ENCODE peak calls at places on chromosomes 1 and 21, in seven cellular contexts. One of them, this sample, is unnamed.

GRCh38 chr21:45140346-45140940 is 66.1 kb downstream of the ADARB1 start:
- DNase-seq in NAMALWA: peak; percentile 88
- DNase-seq in choroid plexus epithelial cell: peak; percentile 98
- DNase-seq in neural progenitor cell: peak; percentile 94
- DNase-seq in ecto neural progenitor cell: peak; percentile 89
- DNase-seq in GM23338: peak; percentile 94
- DNase-seq in H54: peak; percentile 90
- DNase-seq in this sample: peak; percentile 52

GRCh38 chr1:147641695-147642592 is 28.4 kb downstream of the ACP6 start:
- DNase-seq in choroid plexus epithelial cell: peak; percentile 72
- DNase-seq in GM23338: peak; percentile 88
- DNase-seq in ecto neural progenitor cell: no peak
- DNase-seq in neural progenitor cell: peak; percentile 67
- DNase-seq in NAMALWA: peak; percentile 83
- DNase-seq in H54: peak; percentile 41
- DNase-seq in this sample: no peak

GRCh38 chr1:85850238-85850637 is 142.0 kb upstream of the ZNHIT6 start:
- DNase-seq in choroid plexus epithelial cell: peak; percentile 96
- DNase-seq in ecto neural progenitor cell: no peak
- DNase-seq in GM23338: peak; percentile 6
- DNase-seq in NAMALWA: no peak
- DNase-seq in neural progenitor cell: no peak
- DNase-seq in H54: peak; percentile 8
- DNase-seq in this sample: no peak

GRCh38 chr1:29586991-29587745 is 350.8 kb downstream of the PTPRU start:
- DNase-seq in H54: no peak
- DNase-seq in NAMALWA: no peak
- DNase-seq in choroid plexus epithelial cell: no peak
- DNase-seq in neural progenitor cell: no peak
- DNase-seq in ecto neural progenitor cell: no peak
- DNase-seq in GM23338: no peak
- DNase-seq in this sample: no peak

GRCh38 chr1:234554478-234555311 is 55.3 kb downstream of the IRF2BP2 start:
- DNase-seq in GM23338: no peak
- DNase-seq in H54: no peak
- DNase-seq in neural progenitor cell: no peak
- DNase-seq in ecto neural progenitor cell: no peak
- DNase-seq in NAMALWA: no peak
- DNase-seq in choroid plexus epithelial cell: no peak
- DNase-seq in this sample: no peak

GRCh38 chr1:226654046-226654445 is 85.0 kb downstream of the ITPKB start:
- DNase-seq in GM23338: peak; percentile 92
- DNase-seq in choroid plexus epithelial cell: peak; percentile 80
- DNase-seq in ecto neural progenitor cell: no peak
- DNase-seq in neural progenitor cell: peak; percentile 77
- DNase-seq in H54: no peak
- DNase-seq in NAMALWA: peak; percentile 45
- DNase-seq in this sample: no peak

GRCh38 chr1:89259283-89259971 is 13.2 kb downstream of the GBP5 start:
- DNase-seq in choroid plexus epithelial cell: no peak
- DNase-seq in GM23338: no peak
- DNase-seq in ecto neural progenitor cell: no peak
- DNase-seq in H54: no peak
- DNase-seq in neural progenitor cell: no peak
- DNase-seq in NAMALWA: no peak
- DNase-seq in this sample: no peak

GRCh38 chr1:112502827-112503226 is 5.9 kb upstream of the WNT2B start:
- DNase-seq in H54: no peak
- DNase-seq in NAMALWA: no peak
- DNase-seq in choroid plexus epithelial cell: peak; percentile 56
- DNase-seq in GM23338: no peak
- DNase-seq in neural progenitor cell: peak; percentile 72
- DNase-seq in ecto neural progenitor cell: no peak
- DNase-seq in this sample: no peak

GRCh38 chr21:25934771-25935224 is 200.0 kb downstream of the GABPA start:
- DNase-seq in GM23338: no peak
- DNase-seq in NAMALWA: no peak
- DNase-seq in H54: peak; percentile 78
- DNase-seq in choroid plexus epithelial cell: peak; percentile 96
- DNase-seq in ecto neural progenitor cell: no peak
- DNase-seq in neural progenitor cell: no peak
- DNase-seq in this sample: no peak

GRCh38 chr1:17419626-17420328 is 19.7 kb downstream of the RCC2 start:
- DNase-seq in choroid plexus epithelial cell: peak; percentile 56
- DNase-seq in ecto neural progenitor cell: peak; percentile 83
- DNase-seq in NAMALWA: peak; percentile 58
- DNase-seq in GM23338: peak; percentile 93
- DNase-seq in neural progenitor cell: peak; percentile 82
- DNase-seq in H54: no peak
- DNase-seq in this sample: peak; percentile 25

GRCh38 chr1:241269116-241269515 is 87.9 kb downstream of the RGS7 start:
- DNase-seq in GM23338: peak; percentile 57
- DNase-seq in neural progenitor cell: peak; percentile 22
- DNase-seq in H54: no peak
- DNase-seq in choroid plexus epithelial cell: no peak
- DNase-seq in ecto neural progenitor cell: no peak
- DNase-seq in NAMALWA: peak; percentile 13
- DNase-seq in this sample: no peak

GRCh38 chr1:54681396-54681795 is 34.3 kb upstream of the TTC4 start:
- DNase-seq in choroid plexus epithelial cell: peak; percentile 33
- DNase-seq in GM23338: peak; percentile 70
- DNase-seq in neural progenitor cell: peak; percentile 31
- DNase-seq in ecto neural progenitor cell: no peak
- DNase-seq in H54: no peak
- DNase-seq in NAMALWA: peak; percentile 48
- DNase-seq in this sample: no peak

GRCh38 chr1:77316006-77316405 is 34.2 kb downstream of the AK5 start:
- DNase-seq in ecto neural progenitor cell: no peak
- DNase-seq in choroid plexus epithelial cell: peak; percentile 10
- DNase-seq in NAMALWA: no peak
- DNase-seq in H54: no peak
- DNase-seq in GM23338: peak; percentile 27
- DNase-seq in neural progenitor cell: no peak
- DNase-seq in this sample: no peak

GRCh38 chr1:110123224-110123623 is 11.0 kb downstream of the UBL4B start:
- DNase-seq in H54: no peak
- DNase-seq in ecto neural progenitor cell: no peak
- DNase-seq in NAMALWA: no peak
- DNase-seq in GM23338: no peak
- DNase-seq in neural progenitor cell: no peak
- DNase-seq in choroid plexus epithelial cell: no peak
- DNase-seq in this sample: no peak

GRCh38 chr1:6473974-6474814 is 8.2 kb upstream of the TNFRSF25 start:
- DNase-seq in choroid plexus epithelial cell: no peak
- DNase-seq in neural progenitor cell: no peak
- DNase-seq in ecto neural progenitor cell: no peak
- DNase-seq in GM23338: no peak
- DNase-seq in NAMALWA: no peak
- DNase-seq in H54: no peak
- DNase-seq in this sample: no peak

GRCh38 chr1:87131809-87132663 is 196.6 kb upstream of the LMO4 start:
- DNase-seq in GM23338: peak; percentile 86
- DNase-seq in neural progenitor cell: peak; percentile 86
- DNase-seq in choroid plexus epithelial cell: peak; percentile 84
- DNase-seq in ecto neural progenitor cell: peak; percentile 89
- DNase-seq in H54: peak; percentile 82
- DNase-seq in NAMALWA: peak; percentile 80
- DNase-seq in this sample: peak; percentile 70

GRCh38 chr1:208967334-208967733 is 616.2 kb upstream of the CAMK1G start:
- DNase-seq in NAMALWA: no peak
- DNase-seq in H54: no peak
- DNase-seq in ecto neural progenitor cell: no peak
- DNase-seq in neural progenitor cell: no peak
- DNase-seq in GM23338: no peak
- DNase-seq in choroid plexus epithelial cell: no peak
- DNase-seq in this sample: no peak

GRCh38 chr1:72000809-72001208 is 281.5 kb downstream of the NEGR1 start:
- DNase-seq in ecto neural progenitor cell: no peak
- DNase-seq in NAMALWA: no peak
- DNase-seq in H54: no peak
- DNase-seq in choroid plexus epithelial cell: no peak
- DNase-seq in neural progenitor cell: peak; percentile 19
- DNase-seq in GM23338: peak; percentile 52
- DNase-seq in this sample: no peak

GRCh38 chr1:114585221-114585620 is 3.8 kb upstream of the BCAS2 start:
- DNase-seq in neural progenitor cell: no peak
- DNase-seq in H54: no peak
- DNase-seq in NAMALWA: no peak
- DNase-seq in ecto neural progenitor cell: no peak
- DNase-seq in GM23338: no peak
- DNase-seq in choroid plexus epithelial cell: peak; percentile 13
- DNase-seq in this sample: no peak

GRCh38 chr1:101112051-101112770 is 86.6 kb upstream of the DPH5 start:
- DNase-seq in NAMALWA: peak; percentile 73
- DNase-seq in ecto neural progenitor cell: no peak
- DNase-seq in H54: no peak
- DNase-seq in neural progenitor cell: peak; percentile 3
- DNase-seq in GM23338: no peak
- DNase-seq in choroid plexus epithelial cell: no peak
- DNase-seq in this sample: no peak

GRCh38 chr1:68973459-68974244 is 476.8 kb upstream of the DEPDC1 start:
- DNase-seq in choroid plexus epithelial cell: peak; percentile 14
- DNase-seq in ecto neural progenitor cell: no peak
- DNase-seq in H54: peak; percentile 7
- DNase-seq in NAMALWA: no peak
- DNase-seq in GM23338: no peak
- DNase-seq in neural progenitor cell: no peak
- DNase-seq in this sample: no peak

GRCh38 chr1:240351690-240352089 is 260.0 kb downstream of the FMN2 start:
- DNase-seq in GM23338: no peak
- DNase-seq in H54: no peak
- DNase-seq in NAMALWA: no peak
- DNase-seq in choroid plexus epithelial cell: no peak
- DNase-seq in neural progenitor cell: no peak
- DNase-seq in ecto neural progenitor cell: no peak
- DNase-seq in this sample: no peak

GRCh38 chr1:84847253-84848247 is 45.5 kb downstream of the LPAR3 start:
- DNase-seq in GM23338: no peak
- DNase-seq in choroid plexus epithelial cell: peak; percentile 98
- DNase-seq in ecto neural progenitor cell: no peak
- DNase-seq in NAMALWA: no peak
- DNase-seq in H54: peak; percentile 64
- DNase-seq in neural progenitor cell: no peak
- DNase-seq in this sample: no peak

GRCh38 chr1:172758242-172758641 is 99.3 kb downstream of the FASLG start:
- DNase-seq in neural progenitor cell: no peak
- DNase-seq in GM23338: no peak
- DNase-seq in ecto neural progenitor cell: no peak
- DNase-seq in H54: no peak
- DNase-seq in NAMALWA: no peak
- DNase-seq in choroid plexus epithelial cell: no peak
- DNase-seq in this sample: no peak

GRCh38 chr1:200243042-200243437 is 166.8 kb downstream of the ZNF281 start:
- DNase-seq in NAMALWA: no peak
- DNase-seq in GM23338: no peak
- DNase-seq in choroid plexus epithelial cell: peak; percentile 24
- DNase-seq in ecto neural progenitor cell: no peak
- DNase-seq in H54: no peak
- DNase-seq in neural progenitor cell: peak; percentile 55
- DNase-seq in this sample: no peak

GRCh38 chr1:14128096-14128495 is 428.1 kb downstream of the PRDM2 start:
- DNase-seq in choroid plexus epithelial cell: no peak
- DNase-seq in GM23338: no peak
- DNase-seq in H54: peak; percentile 49
- DNase-seq in NAMALWA: no peak
- DNase-seq in ecto neural progenitor cell: no peak
- DNase-seq in neural progenitor cell: no peak
- DNase-seq in this sample: no peak

GRCh38 chr1:4946343-4946742 is 291.9 kb downstream of the AJAP1 start:
- DNase-seq in choroid plexus epithelial cell: no peak
- DNase-seq in GM23338: no peak
- DNase-seq in neural progenitor cell: no peak
- DNase-seq in H54: no peak
- DNase-seq in ecto neural progenitor cell: no peak
- DNase-seq in NAMALWA: no peak
- DNase-seq in this sample: no peak

This sample was measured in substantia nigra.